ENCODE peak calls at places on chromosomes 16 and 17, in five cellular contexts. E is thyroid gland, K is K562, I is esophagus muscularis mucosa, D is IMR-90. V is an unnamed sample.

GRCh38 chr17:35519442-35519841 is 18.0 kb downstream of the SLFN12L start:
- DNase-seq in E (no peak), D (no peak), K (no peak), I (no peak), V (no peak)

GRCh38 chr17:71084219-71084618 is 914.9 kb downstream of the KCNJ2 start:
- DNase-seq in E (peak; percentile 51), I (no peak), K (peak; percentile 6), D (peak; percentile 22), V (peak; percentile 71)

GRCh38 chr17:383771-384621 is 31.4 kb upstream of the RPH3AL start:
- DNase-seq in E (no peak), D (no peak), K (no peak), I (no peak), V (no peak)

GRCh38 chr17:78806451-78806850 is 24.4 kb upstream of the CYTH1 start:
- DNase-seq in I (no peak), K (no peak), D (no peak), E (no peak), V (no peak)

GRCh38 chr17:50806141-50806643 is 29.2 kb upstream of the WFIKKN2 start:
- DNase-seq in E (no peak), K (no peak), I (no peak), D (peak; percentile 20), V (no peak)

GRCh38 chr17:19383681-19384470 is 3.1 kb downstream of the MFAP4 start:
- DNase-seq in E (no peak), I (no peak), D (peak; percentile 37), K (no peak), V (no peak)

GRCh38 chr17:29883497-29883896 is 46.5 kb downstream of the SSH2 start:
- DNase-seq in D (peak; percentile 43), K (no peak), I (no peak), E (no peak), V (no peak)

GRCh38 chr16:89374393-89374948 is 115.9 kb downstream of the ANKRD11 start:
- DNase-seq in D (peak; percentile 55), I (no peak), E (no peak), K (no peak), V (no peak)

GRCh38 chr17:36731091-36731490 is 129.7 kb downstream of the MRM1 start:
- DNase-seq in E (no peak), K (no peak), I (no peak), D (no peak), V (no peak)

GRCh38 chr17:46013127-46013501 is 14.1 kb downstream of the STH start:
- DNase-seq in D (no peak), I (no peak), K (no peak), E (no peak), V (no peak)

GRCh38 chr17:82559779-82560642 is 40.5 kb downstream of the FOXK2 start:
- DNase-seq in D (no peak), K (no peak), I (no peak), E (no peak), V (no peak)

GRCh38 chr17:80605326-80606066 is 60.9 kb downstream of the RPTOR start:
- DNase-seq in D (peak; percentile 44), E (no peak), K (no peak), I (no peak), V (no peak)

GRCh38 chr17:64920026-64920418 is 744 bp upstream of the LRRC37A3 start:
- DNase-seq in K (no peak), D (no peak), I (peak; percentile 89), E (peak; percentile 23), V (peak; percentile 28)

GRCh38 chr17:13699261-13699660 is 97.5 kb upstream of the HS3ST3A1 start:
- DNase-seq in I (no peak), E (no peak), K (no peak), D (no peak), V (no peak)

GRCh38 chr17:41967141-41967920 is 736 bp downstream of the CNP start:
- DNase-seq in D (no peak), I (no peak), K (peak; percentile 76), E (peak; percentile 39), V (peak; percentile 76)

GRCh38 chr16:69087161-69087581 is 18.3 kb upstream of the HAS3 start:
- DNase-seq in E (peak; percentile 54), D (no peak), K (no peak), I (no peak), V (no peak)

GRCh38 chr17:63702223-63702577 is 2.3 kb upstream of the LIMD2 start:
- DNase-seq in I (no peak), E (no peak), K (no peak), D (no peak), V (peak; percentile 14)

GRCh38 chr17:68507581-68507980 is 4.6 kb upstream of the PRKAR1A start:
- DNase-seq in K (no peak), D (no peak), I (no peak), E (no peak), V (no peak)

GRCh38 chr17:16417896-16418683 is 2.7 kb downstream of the TRPV2 start:
- DNase-seq in D (peak; percentile 28), E (peak; percentile 46), K (no peak), I (no peak), V (no peak)

GRCh38 chr17:70168044-70168978 is 1.0 kb upstream of the KCNJ2 start:
- DNase-seq in E (peak; percentile 74), D (peak; percentile 81), K (peak; percentile 19), I (peak; percentile 93), V (peak; percentile 72)

GRCh38 chr17:32798938-32799337 is 78.0 kb downstream of the MYO1D start:
- DNase-seq in E (no peak), D (no peak), I (no peak), K (no peak), V (no peak)

GRCh38 chr17:33967608-33968349 is 287.3 kb upstream of the CCL2 start:
- DNase-seq in I (no peak), E (no peak), K (no peak), D (no peak), V (no peak)

GRCh38 chr17:33968350-33969044 is 286.6 kb upstream of the CCL2 start:
- DNase-seq in I (no peak), K (peak; percentile 39), E (no peak), D (no peak), V (no peak)

GRCh38 chr17:33966410-33967063 is 288.5 kb upstream of the CCL2 start:
- DNase-seq in I (no peak), E (no peak), K (no peak), D (no peak), V (no peak)

GRCh38 chr17:33962857-33963655 is 292.0 kb upstream of the CCL2 start:
- DNase-seq in D (no peak), I (no peak), K (no peak), E (no peak), V (no peak)

DNA sequence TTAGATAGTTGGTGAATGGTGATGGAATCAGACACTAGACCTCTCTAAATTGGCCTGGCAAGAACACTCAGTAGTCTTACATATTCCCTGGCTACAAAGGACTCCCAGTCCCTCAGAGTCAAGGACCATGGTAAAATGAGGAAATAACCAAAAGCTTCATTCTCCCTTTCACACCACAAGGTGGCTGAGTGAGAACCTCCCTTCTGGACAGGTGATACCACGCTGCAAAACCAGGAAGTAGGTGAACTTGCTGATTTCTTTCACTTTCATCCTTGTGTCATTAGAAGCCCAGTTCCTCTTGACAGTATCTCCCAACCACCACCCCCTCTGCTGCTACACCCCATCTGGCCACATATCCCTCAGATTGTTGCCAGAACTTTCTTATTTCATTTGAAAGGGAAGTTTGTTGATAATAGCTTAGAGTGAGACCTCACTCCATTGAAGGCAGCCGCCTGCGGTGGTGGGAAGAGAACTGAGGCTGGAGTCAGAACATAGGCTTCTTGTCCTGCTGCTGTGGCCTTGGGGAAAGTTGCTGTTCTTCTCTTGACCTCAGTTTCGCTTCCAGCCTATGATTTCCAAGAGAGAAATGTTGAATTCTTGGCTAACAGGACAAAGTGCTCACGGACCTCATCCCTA is 290.6 kb upstream of the CCL2 start:
- DNase-seq in I (no peak), D (no peak), E (no peak), K (peak; percentile 32), V (no peak)
- TF ChIP-seq CTCF in I (no peak), D (no peak), E (no peak), K (peak; percentile 33), V (no peak)

DNA sequence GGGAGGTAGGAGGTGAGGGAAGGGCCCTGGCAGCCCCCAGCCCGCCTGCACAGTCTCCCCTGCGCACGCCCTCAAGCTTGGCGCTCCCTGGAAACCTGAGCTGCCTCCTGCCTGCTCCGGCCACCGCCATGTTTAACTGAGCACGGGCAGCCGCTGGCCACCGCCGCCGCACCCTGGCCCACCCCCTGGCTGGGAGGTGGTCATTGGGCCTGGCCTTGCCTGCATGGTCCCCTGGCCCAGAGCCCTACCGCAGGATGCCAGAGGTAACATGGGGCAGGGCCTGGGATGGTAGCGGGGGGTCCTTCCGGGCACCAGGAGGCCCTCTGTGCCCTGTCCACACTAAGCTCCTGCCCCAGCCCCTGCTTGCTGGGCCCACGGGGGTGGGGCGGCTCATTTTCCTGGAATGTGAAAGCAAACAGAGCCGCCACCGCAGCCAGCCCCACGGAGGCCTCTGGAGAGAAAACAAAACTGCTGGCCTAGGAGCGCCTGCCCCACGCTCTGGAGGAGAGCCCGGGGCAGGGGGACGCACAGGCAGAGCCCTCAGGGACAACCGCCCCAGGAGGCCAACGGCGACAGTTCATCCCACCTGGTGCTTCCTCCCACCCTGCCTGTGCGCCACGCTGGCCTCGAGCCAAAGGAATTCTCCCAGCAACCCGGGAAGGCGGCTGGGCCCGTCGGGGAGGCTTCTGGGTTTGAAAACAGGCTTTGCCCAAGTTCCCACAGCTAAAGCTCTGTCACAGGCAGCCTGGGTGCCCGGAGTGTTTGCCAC is 8.9 kb downstream of the NHERF2 start:
- DNase-seq in E (peak; percentile 54), D (peak; percentile 77), K (no peak), I (no peak), V (peak; percentile 62)
- H3K4me1 ChIP-seq in E (peaks cover 18% of the 10 kb centered on the region), D (peaks cover 68% of the 10 kb centered on the region), K (peaks cover 89% of the 10 kb centered on the region), I (peaks cover 72% of the 10 kb centered on the region), V (peaks cover 74% of the 10 kb centered on the region)

GRCh38 chr17:7560172-7561027 is 1.3 kb upstream of the SENP3 start:
- DNase-seq in K (peak; percentile 51), D (peak; percentile 49), I (no peak), E (peak; percentile 66), V (peak; percentile 64)

GRCh38 chr17:7557147-7557764 is 1.3 kb upstream of the TNFSF13 start:
- DNase-seq in K (no peak), E (no peak), D (no peak), I (no peak), V (no peak)

GRCh38 chr17:7557825-7558543 is 566 bp upstream of the TNFSF13 start:
- DNase-seq in D (peak; percentile 49), K (no peak), E (peak; percentile 95), I (peak; percentile 96), V (peak; percentile 81)

GRCh38 chr17:7559307-7560171 is 989 bp downstream of the TNFSF13 start:
- DNase-seq in K (no peak), I (no peak), E (peak; percentile 59), D (no peak), V (no peak)

GRCh38 chr17:7558544-7559306 is at the start of gene TNFSF13:
- DNase-seq in E (peak; percentile 53), I (no peak), D (no peak), K (no peak), V (peak; percentile 40)
- H3K4me3 ChIP-seq in E (peak within 1 kb of the TSS; percentile 28), I (peak within 1 kb of the TSS; percentile 96), D (no peak within 1 kb of the TSS), K (no peak within 1 kb of the TSS), V (no peak within 1 kb of the TSS)

DNA sequence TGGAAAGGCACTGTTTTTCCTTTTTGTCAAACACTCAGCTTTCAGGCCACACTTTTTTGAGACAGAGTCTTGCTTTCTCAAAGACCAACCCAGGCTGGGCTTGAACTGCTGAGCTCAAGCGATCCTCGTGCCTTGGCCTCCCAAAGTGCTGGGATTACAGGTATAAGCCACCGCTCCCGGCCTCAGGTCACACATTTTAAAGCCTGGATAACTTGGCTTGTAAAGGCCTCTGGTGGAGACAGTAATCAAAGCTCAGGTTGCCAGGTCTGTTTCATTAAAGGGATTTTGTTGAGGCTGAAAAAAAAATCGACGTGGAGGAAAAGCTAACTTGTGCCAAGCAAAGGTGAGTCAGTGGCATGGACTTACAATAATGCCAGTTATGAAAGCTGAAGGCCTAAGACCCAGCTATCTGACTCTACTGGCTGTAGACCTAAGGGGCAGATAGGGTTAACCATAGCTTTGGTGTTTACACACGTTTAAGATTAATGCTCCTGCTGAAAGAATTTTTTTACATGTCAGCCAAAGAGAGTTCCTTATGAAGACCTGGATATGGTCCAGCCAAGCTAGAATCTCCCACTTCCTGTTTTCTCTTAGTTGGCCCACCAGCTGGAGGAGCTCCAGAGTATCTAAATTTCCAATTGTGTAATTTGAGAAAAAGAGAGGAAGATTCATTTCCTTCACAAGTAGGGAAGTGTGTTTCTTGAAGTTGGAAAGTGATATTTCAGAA is 910 bp downstream of the NBR1 start:
- DNase-seq in K (no peak), E (peak; percentile 41), I (no peak), D (peak; percentile 95), V (peak; percentile 57)
- TF ChIP-seq CTCF in K (peak; percentile 26), E (no peak), I (peak; percentile 19), D (peak; percentile 37), V (no peak)

V was measured in testis.